ENCODE peak calls at places on chromosomes 11 and 22, in six cellular contexts. One of them, this sample, is unnamed.

GRCh38 chr11:8031248-8032115 is 44.3 kb downstream of the EIF3F start:
- DNase-seq in stomach: no peak
- DNase-seq in heart left ventricle: no peak
- DNase-seq in esophagus muscularis mucosa: peak
- DNase-seq in H54: no peak
- DNase-seq in HCT116: no peak
- DNase-seq in this sample: no peak

GRCh38 chr22:38973289-38974169 is 8.6 kb upstream of the APOBEC3B start:
- DNase-seq in heart left ventricle: no peak
- DNase-seq in H54: no peak
- DNase-seq in stomach: peak
- DNase-seq in HCT116: no peak
- DNase-seq in esophagus muscularis mucosa: peak
- DNase-seq in this sample: peak

GRCh38 chr11:117986981-117987495 is 844 bp downstream of the IL10RA start:
- DNase-seq in heart left ventricle: no peak
- DNase-seq in H54: no peak
- DNase-seq in HCT116: no peak
- DNase-seq in esophagus muscularis mucosa: no peak
- DNase-seq in stomach: no peak
- DNase-seq in this sample: no peak

GRCh38 chr11:96967616-96968015 is 577.8 kb downstream of the JRKL start:
- DNase-seq in stomach: no peak
- DNase-seq in H54: no peak
- DNase-seq in heart left ventricle: no peak
- DNase-seq in esophagus muscularis mucosa: no peak
- DNase-seq in HCT116: no peak
- DNase-seq in this sample: no peak

GRCh38 chr11:108601150-108601549 is 7.6 kb upstream of the EXPH5 start:
- DNase-seq in esophagus muscularis mucosa: no peak
- DNase-seq in H54: no peak
- DNase-seq in HCT116: no peak
- DNase-seq in heart left ventricle: no peak
- DNase-seq in stomach: no peak
- DNase-seq in this sample: no peak

GRCh38 chr11:68993546-68993945 is 12.8 kb upstream of the MRGPRD start:
- DNase-seq in H54: no peak
- DNase-seq in HCT116: no peak
- DNase-seq in esophagus muscularis mucosa: no peak
- DNase-seq in stomach: no peak
- DNase-seq in heart left ventricle: no peak
- DNase-seq in this sample: no peak

GRCh38 chr11:118012083-118012669 is 26.0 kb downstream of the IL10RA start:
- DNase-seq in H54: peak
- DNase-seq in heart left ventricle: no peak
- DNase-seq in esophagus muscularis mucosa: peak
- DNase-seq in HCT116: no peak
- DNase-seq in stomach: no peak
- DNase-seq in this sample: no peak

GRCh38 chr11:74877132-74877531 is 71.8 kb downstream of the XRRA1 start:
- DNase-seq in esophagus muscularis mucosa: no peak
- DNase-seq in stomach: no peak
- DNase-seq in H54: no peak
- DNase-seq in HCT116: peak
- DNase-seq in heart left ventricle: no peak
- DNase-seq in this sample: no peak

DNA sequence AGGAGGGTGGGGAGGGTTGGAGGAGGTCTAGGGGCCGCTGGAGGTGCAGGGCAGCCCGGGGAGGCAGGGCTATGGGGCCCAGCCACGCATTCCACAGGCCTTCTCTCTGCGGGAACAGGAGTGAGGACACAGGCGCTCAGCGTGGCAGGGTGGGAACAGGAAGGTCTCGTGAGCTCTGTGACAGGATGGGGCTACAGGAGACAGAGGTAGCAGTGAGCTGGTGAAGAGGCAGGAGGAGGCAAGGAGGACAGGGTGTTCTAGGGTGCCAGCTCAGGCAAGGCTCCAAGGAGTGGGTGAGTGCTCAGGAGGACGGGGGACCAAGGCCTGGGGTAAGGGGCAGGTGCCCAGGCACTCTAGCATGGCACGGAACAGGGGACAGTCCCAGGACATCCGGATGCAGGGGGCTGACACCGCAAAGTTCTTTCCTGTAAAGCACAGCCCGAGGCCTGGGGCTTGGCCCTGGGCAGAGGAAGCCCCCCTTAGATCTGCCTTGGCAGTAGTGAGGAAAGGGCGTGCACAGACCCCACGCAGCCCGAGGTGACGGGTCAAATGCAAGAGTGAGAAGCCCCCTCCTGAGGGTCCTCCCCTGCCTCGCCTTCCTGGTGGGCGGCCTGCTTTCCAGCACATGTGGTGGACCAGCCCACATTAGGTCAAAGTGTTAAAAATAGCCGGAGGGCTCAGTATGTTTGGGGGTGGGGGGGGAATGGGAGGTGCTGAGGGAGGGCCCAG is 4.7 kb upstream of the NEAT1 start:
- DNase-seq in heart left ventricle: peak
- DNase-seq in HCT116: no peak
- DNase-seq in H54: no peak
- DNase-seq in stomach: peak
- DNase-seq in esophagus muscularis mucosa: no peak
- DNase-seq in this sample: peak
- TF ChIP-seq POLR2A in heart left ventricle: no peak
- TF ChIP-seq POLR2A in HCT116: no peak
- TF ChIP-seq POLR2A in H54: no peak
- TF ChIP-seq POLR2A in stomach: no peak
- TF ChIP-seq POLR2A in esophagus muscularis mucosa: no peak
- TF ChIP-seq POLR2A in this sample: no peak

GRCh38 chr11:67117176-67117575 is 1.9 kb upstream of the KDM2A start:
- DNase-seq in H54: no peak
- DNase-seq in stomach: no peak
- DNase-seq in esophagus muscularis mucosa: no peak
- DNase-seq in heart left ventricle: no peak
- DNase-seq in HCT116: no peak
- DNase-seq in this sample: no peak

GRCh38 chr11:67117667-67118058 is 1.4 kb upstream of the KDM2A start:
- DNase-seq in stomach: no peak
- DNase-seq in HCT116: no peak
- DNase-seq in H54: no peak
- DNase-seq in esophagus muscularis mucosa: no peak
- DNase-seq in heart left ventricle: peak
- DNase-seq in this sample: no peak

GRCh38 chr11:67118801-67119576 is at the start of gene KDM2A:
- DNase-seq in stomach: peak
- DNase-seq in HCT116: peak
- DNase-seq in H54: peak
- DNase-seq in heart left ventricle: peak
- DNase-seq in esophagus muscularis mucosa: peak
- DNase-seq in this sample: peak

GRCh38 chr11:67119577-67120391 is 721 bp downstream of the KDM2A start:
- DNase-seq in heart left ventricle: no peak
- DNase-seq in esophagus muscularis mucosa: no peak
- DNase-seq in HCT116: no peak
- DNase-seq in stomach: no peak
- DNase-seq in H54: no peak
- DNase-seq in this sample: peak

DNA sequence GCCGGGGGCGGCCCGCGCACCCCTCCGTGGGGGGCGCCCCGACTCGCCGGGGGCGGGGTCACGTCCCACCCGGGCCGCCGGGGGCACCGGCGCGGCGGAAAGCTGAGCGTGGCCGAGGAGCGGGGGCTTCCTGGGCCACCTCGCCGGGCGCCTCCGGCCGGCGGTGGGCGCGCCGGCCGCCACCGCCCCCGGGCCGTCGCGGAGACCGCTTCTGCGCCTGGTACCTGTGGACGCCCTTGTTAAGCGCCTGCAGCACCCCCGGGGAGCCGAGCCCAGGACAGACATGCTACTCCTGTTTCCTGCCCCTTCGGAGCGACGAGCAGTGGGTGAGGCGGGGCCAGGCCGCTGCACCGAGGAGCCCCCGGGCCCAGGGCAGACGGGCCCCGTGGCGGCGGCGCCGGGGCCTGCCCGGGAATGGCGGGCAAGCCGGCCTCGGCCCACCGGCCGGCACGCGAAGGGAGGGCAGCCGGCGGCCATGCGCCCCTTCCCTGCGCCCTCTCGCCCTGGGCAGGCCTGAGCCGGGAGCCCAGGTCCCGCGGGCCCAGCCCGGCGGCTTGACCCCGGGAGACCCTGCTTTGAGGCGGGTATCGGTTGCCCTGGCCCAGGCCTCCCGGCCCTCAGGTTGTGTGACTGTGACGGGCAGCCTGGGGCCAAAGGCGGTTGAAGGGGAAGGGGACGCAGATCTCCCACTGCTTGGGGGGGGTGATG is 850 bp upstream of the KDM2A start:
- DNase-seq in heart left ventricle: peak
- DNase-seq in H54: no peak
- DNase-seq in HCT116: no peak
- DNase-seq in esophagus muscularis mucosa: no peak
- DNase-seq in stomach: peak
- DNase-seq in this sample: peak
- TF ChIP-seq POLR2A in heart left ventricle: peak
- TF ChIP-seq POLR2A in H54: no peak
- TF ChIP-seq POLR2A in HCT116: no peak
- TF ChIP-seq POLR2A in esophagus muscularis mucosa: no peak
- TF ChIP-seq POLR2A in stomach: no peak
- TF ChIP-seq POLR2A in this sample: no peak

DNA sequence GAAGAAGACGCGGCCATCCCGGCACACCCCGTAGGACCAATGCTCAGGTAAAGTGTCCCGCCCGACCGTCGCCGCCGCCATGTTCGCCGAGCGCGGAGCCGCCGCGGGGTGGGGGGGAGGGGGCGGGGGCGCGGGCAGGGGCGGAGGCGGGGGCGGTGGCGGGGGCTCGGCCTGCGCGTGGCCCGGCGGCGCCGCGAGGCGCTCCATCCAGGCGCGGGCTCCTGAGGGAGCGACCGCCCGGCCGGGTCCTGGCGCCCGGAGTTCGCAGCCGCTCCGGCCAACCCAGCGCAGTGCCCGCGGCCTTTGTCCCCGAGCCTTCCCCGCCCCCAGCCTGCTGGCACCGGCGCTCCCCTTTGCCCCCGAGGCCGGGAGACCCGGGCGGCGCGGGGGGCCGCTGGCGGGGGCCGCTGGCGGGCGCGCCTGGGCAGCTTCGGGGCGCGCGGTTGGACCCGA is at the start of gene PLEKHA7:
- DNase-seq in HCT116: no peak
- DNase-seq in stomach: peak
- DNase-seq in heart left ventricle: no peak
- DNase-seq in esophagus muscularis mucosa: no peak
- DNase-seq in H54: no peak
- DNase-seq in this sample: peak
- TF ChIP-seq POLR2A in HCT116: no peak
- TF ChIP-seq POLR2A in stomach: no peak
- TF ChIP-seq POLR2A in heart left ventricle: no peak
- TF ChIP-seq POLR2A in esophagus muscularis mucosa: no peak
- TF ChIP-seq POLR2A in H54: no peak
- TF ChIP-seq POLR2A in this sample: no peak

GRCh38 chr11:33875621-33876294 is 16.1 kb downstream of the LMO2 start:
- DNase-seq in esophagus muscularis mucosa: no peak
- DNase-seq in stomach: no peak
- DNase-seq in HCT116: no peak
- DNase-seq in heart left ventricle: no peak
- DNase-seq in H54: no peak
- DNase-seq in this sample: no peak

GRCh38 chr11:33874910-33875490 is 16.9 kb downstream of the LMO2 start:
- DNase-seq in H54: no peak
- DNase-seq in esophagus muscularis mucosa: no peak
- DNase-seq in heart left ventricle: no peak
- DNase-seq in HCT116: no peak
- DNase-seq in stomach: no peak
- DNase-seq in this sample: no peak

GRCh38 chr11:33881651-33882279 is 10.1 kb downstream of the LMO2 start:
- DNase-seq in heart left ventricle: no peak
- DNase-seq in stomach: no peak
- DNase-seq in esophagus muscularis mucosa: no peak
- DNase-seq in HCT116: no peak
- DNase-seq in H54: no peak
- DNase-seq in this sample: no peak

DNA sequence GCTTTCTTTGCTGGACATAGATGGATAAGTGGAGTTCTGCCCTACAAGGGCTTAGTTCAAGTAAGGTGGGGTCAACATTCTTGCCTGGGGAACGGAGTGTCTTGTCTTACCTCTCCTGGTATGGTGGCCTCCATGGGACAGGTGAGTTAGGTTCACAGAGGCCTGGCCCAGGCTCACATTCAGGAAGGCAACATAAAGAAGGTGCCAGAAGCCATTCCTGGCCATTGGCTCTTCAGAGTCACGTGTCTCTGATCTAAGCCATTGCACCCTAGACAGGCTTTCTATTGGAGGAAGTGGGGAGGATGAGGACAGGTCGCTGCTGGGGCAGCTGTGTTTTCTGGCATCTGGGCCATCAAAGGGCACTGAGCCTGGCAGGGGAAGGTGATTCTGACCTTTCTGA is 14.8 kb downstream of the LMO2 start:
- DNase-seq in H54: no peak
- DNase-seq in heart left ventricle: no peak
- DNase-seq in stomach: no peak
- DNase-seq in esophagus muscularis mucosa: no peak
- DNase-seq in HCT116: no peak
- DNase-seq in this sample: no peak
- TF ChIP-seq POLR2A in H54: no peak
- TF ChIP-seq POLR2A in heart left ventricle: no peak
- TF ChIP-seq POLR2A in stomach: no peak
- TF ChIP-seq POLR2A in esophagus muscularis mucosa: no peak
- TF ChIP-seq POLR2A in HCT116: no peak
- TF ChIP-seq POLR2A in this sample: no peak

GRCh38 chr22:37020192-37020479 is 594 bp downstream of the MPST start:
- DNase-seq in heart left ventricle: no peak
- DNase-seq in stomach: peak
- DNase-seq in H54: peak
- DNase-seq in HCT116: peak
- DNase-seq in esophagus muscularis mucosa: no peak
- DNase-seq in this sample: peak

GRCh38 chr22:37021710-37022482 is 2.4 kb downstream of the MPST start:
- DNase-seq in stomach: peak
- DNase-seq in H54: peak
- DNase-seq in esophagus muscularis mucosa: no peak
- DNase-seq in heart left ventricle: no peak
- DNase-seq in HCT116: peak
- DNase-seq in this sample: peak

GRCh38 chr22:37022483-37023337 is 3.2 kb downstream of the MPST start:
- DNase-seq in esophagus muscularis mucosa: no peak
- DNase-seq in HCT116: no peak
- DNase-seq in heart left ventricle: no peak
- DNase-seq in H54: no peak
- DNase-seq in stomach: peak
- DNase-seq in this sample: no peak

GRCh38 chr22:37019309-37020191 is at the start of the genes MPST and TST:
- DNase-seq in HCT116: no peak
- DNase-seq in stomach: peak
- DNase-seq in heart left ventricle: peak
- DNase-seq in H54: peak
- DNase-seq in esophagus muscularis mucosa: no peak
- DNase-seq in this sample: peak

DNA sequence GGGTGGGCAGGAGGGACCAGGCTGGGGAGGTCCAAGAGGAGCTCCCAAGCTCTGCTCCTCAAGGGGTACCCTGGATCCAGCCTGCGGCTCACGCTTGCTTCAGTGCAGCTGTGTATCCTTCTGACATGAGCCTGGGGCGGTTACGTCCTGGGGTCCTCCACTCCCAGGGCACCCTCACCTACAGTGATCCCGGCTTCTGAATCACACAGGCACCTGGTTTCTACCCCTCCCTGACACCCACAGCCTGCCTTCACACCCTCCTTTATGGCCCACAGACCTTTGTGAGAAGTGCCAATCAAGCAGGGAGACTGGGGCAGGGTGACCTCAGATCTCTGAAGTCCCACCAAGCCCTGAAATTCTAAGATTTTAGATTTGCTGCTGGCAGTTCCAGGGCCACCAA is 1.5 kb downstream of the MPST start:
- DNase-seq in stomach: no peak
- DNase-seq in H54: no peak
- DNase-seq in esophagus muscularis mucosa: no peak
- DNase-seq in heart left ventricle: no peak
- DNase-seq in HCT116: no peak
- DNase-seq in this sample: no peak
- TF ChIP-seq POLR2A in stomach: no peak
- TF ChIP-seq POLR2A in H54: no peak
- TF ChIP-seq POLR2A in esophagus muscularis mucosa: no peak
- TF ChIP-seq POLR2A in heart left ventricle: no peak
- TF ChIP-seq POLR2A in HCT116: no peak
- TF ChIP-seq POLR2A in this sample: no peak